ENCODE peak calls at places on chromosomes 3 and 15, in six cellular contexts. One of them, this sample, is unnamed.

GRCh38 chr3:130345487-130346079 is at the start of gene COL6A5:
- DNase-seq in CD8-positive, alpha-beta T cell: no peak
- DNase-seq in coronary artery: no peak
- DNase-seq in H9: peak; percentile 61
- DNase-seq in transverse colon: no peak
- DNase-seq in HFFc6: no peak
- DNase-seq in this sample: no peak

GRCh38 chr15:81278306-81279029 is 45.5 kb downstream of the STARD5 start:
- DNase-seq in CD8-positive, alpha-beta T cell: no peak
- DNase-seq in coronary artery: no peak
- DNase-seq in H9: peak; percentile 3
- DNase-seq in transverse colon: no peak
- DNase-seq in HFFc6: no peak
- DNase-seq in this sample: no peak

GRCh38 chr3:11050666-11051323 is 58.2 kb downstream of the SLC6A1 start:
- DNase-seq in CD8-positive, alpha-beta T cell: no peak
- DNase-seq in coronary artery: no peak
- DNase-seq in H9: no peak
- DNase-seq in transverse colon: no peak
- DNase-seq in HFFc6: no peak
- DNase-seq in this sample: no peak

GRCh38 chr3:51384145-51384729 is 854 bp upstream of the MANF start:
- DNase-seq in CD8-positive, alpha-beta T cell: no peak
- DNase-seq in coronary artery: no peak
- DNase-seq in H9: no peak
- DNase-seq in transverse colon: no peak
- DNase-seq in HFFc6: no peak
- DNase-seq in this sample: no peak

GRCh38 chr3:59318881-59319280 is 269.1 kb upstream of the CFAP20DC start:
- DNase-seq in CD8-positive, alpha-beta T cell: no peak
- DNase-seq in coronary artery: no peak
- DNase-seq in H9: no peak
- DNase-seq in transverse colon: no peak
- DNase-seq in HFFc6: no peak
- DNase-seq in this sample: no peak

GRCh38 chr15:66740802-66741201 is 38.8 kb downstream of the SMAD6 start:
- DNase-seq in CD8-positive, alpha-beta T cell: no peak
- DNase-seq in coronary artery: no peak
- DNase-seq in H9: no peak
- DNase-seq in transverse colon: peak; percentile 72
- DNase-seq in HFFc6: peak; percentile 85
- DNase-seq in this sample: no peak

GRCh38 chr3:184222521-184222920 is 6.9 kb upstream of the VWA5B2 start:
- DNase-seq in CD8-positive, alpha-beta T cell: no peak
- DNase-seq in coronary artery: no peak
- DNase-seq in H9: no peak
- DNase-seq in transverse colon: no peak
- DNase-seq in HFFc6: no peak
- DNase-seq in this sample: no peak

GRCh38 chr3:135965506-135966348 is at the start of gene PPP2R3A:
- DNase-seq in CD8-positive, alpha-beta T cell: peak; percentile 40
- DNase-seq in coronary artery: peak; percentile 96
- DNase-seq in H9: peak; percentile 95
- DNase-seq in transverse colon: peak; percentile 86
- DNase-seq in HFFc6: peak; percentile 73
- DNase-seq in this sample: no peak

GRCh38 chr3:120637836-120638559 is 41.9 kb downstream of the NDUFB4 start:
- DNase-seq in CD8-positive, alpha-beta T cell: no peak
- DNase-seq in coronary artery: no peak
- DNase-seq in H9: no peak
- DNase-seq in transverse colon: no peak
- DNase-seq in HFFc6: no peak
- DNase-seq in this sample: no peak

GRCh38 chr3:49346797-49347251 is 7.0 kb upstream of the USP4 start:
- DNase-seq in CD8-positive, alpha-beta T cell: no peak
- DNase-seq in coronary artery: no peak
- DNase-seq in H9: no peak
- DNase-seq in transverse colon: no peak
- DNase-seq in HFFc6: peak; percentile 45
- DNase-seq in this sample: no peak

GRCh38 chr3:39138804-39139415 is 14.5 kb downstream of the CSRNP1 start:
- DNase-seq in CD8-positive, alpha-beta T cell: no peak
- DNase-seq in coronary artery: peak; percentile 54
- DNase-seq in H9: peak; percentile 16
- DNase-seq in transverse colon: peak; percentile 42
- DNase-seq in HFFc6: no peak
- DNase-seq in this sample: no peak

GRCh38 chr15:66097151-66098018 is 156.2 kb downstream of the MEGF11 start:
- DNase-seq in CD8-positive, alpha-beta T cell: no peak
- DNase-seq in coronary artery: no peak
- DNase-seq in H9: no peak
- DNase-seq in transverse colon: no peak
- DNase-seq in HFFc6: no peak
- DNase-seq in this sample: no peak

GRCh38 chr3:166444336-166444735 is 607.1 kb upstream of the BCHE start:
- DNase-seq in CD8-positive, alpha-beta T cell: no peak
- DNase-seq in coronary artery: no peak
- DNase-seq in H9: no peak
- DNase-seq in transverse colon: no peak
- DNase-seq in HFFc6: no peak
- DNase-seq in this sample: no peak

GRCh38 chr3:33105341-33105943 is 8.4 kb upstream of the CRTAP start:
- DNase-seq in CD8-positive, alpha-beta T cell: no peak
- DNase-seq in coronary artery: no peak
- DNase-seq in H9: no peak
- DNase-seq in transverse colon: no peak
- DNase-seq in HFFc6: no peak
- DNase-seq in this sample: no peak

GRCh38 chr15:65791335-65792129 is 561 bp downstream of the DENND4A start:
- DNase-seq in CD8-positive, alpha-beta T cell: peak; percentile 20
- DNase-seq in coronary artery: peak; percentile 87
- DNase-seq in H9: peak; percentile 61
- DNase-seq in transverse colon: peak; percentile 67
- DNase-seq in HFFc6: peak; percentile 9
- DNase-seq in this sample: no peak

GRCh38 chr3:120126016-120126415 is 31.8 kb upstream of the GSK3B start:
- DNase-seq in CD8-positive, alpha-beta T cell: no peak
- DNase-seq in coronary artery: no peak
- DNase-seq in H9: no peak
- DNase-seq in transverse colon: no peak
- DNase-seq in HFFc6: no peak
- DNase-seq in this sample: no peak

GRCh38 chr15:44882499-44882968 is 74.0 kb upstream of the TERB2 start:
- DNase-seq in CD8-positive, alpha-beta T cell: no peak
- DNase-seq in coronary artery: no peak
- DNase-seq in H9: no peak
- DNase-seq in transverse colon: no peak
- DNase-seq in HFFc6: no peak
- DNase-seq in this sample: peak; percentile 78

GRCh38 chr15:67154249-67154648 is 88.8 kb downstream of the SMAD3 start:
- DNase-seq in CD8-positive, alpha-beta T cell: no peak
- DNase-seq in coronary artery: no peak
- DNase-seq in H9: no peak
- DNase-seq in transverse colon: no peak
- DNase-seq in HFFc6: no peak
- DNase-seq in this sample: no peak

GRCh38 chr3:115321396-115321795 is 174.3 kb upstream of the ZBTB20 start:
- DNase-seq in CD8-positive, alpha-beta T cell: no peak
- DNase-seq in coronary artery: no peak
- DNase-seq in H9: no peak
- DNase-seq in transverse colon: no peak
- DNase-seq in HFFc6: peak; percentile 19
- DNase-seq in this sample: peak; percentile 5

GRCh38 chr3:43533009-43533408 is 88.8 kb downstream of the ANO10 start:
- DNase-seq in CD8-positive, alpha-beta T cell: no peak
- DNase-seq in coronary artery: no peak
- DNase-seq in H9: no peak
- DNase-seq in transverse colon: no peak
- DNase-seq in HFFc6: no peak
- DNase-seq in this sample: no peak

GRCh38 chr3:134351421-134351820 is 22.8 kb downstream of the AMOTL2 start:
- DNase-seq in CD8-positive, alpha-beta T cell: no peak
- DNase-seq in coronary artery: no peak
- DNase-seq in H9: no peak
- DNase-seq in transverse colon: no peak
- DNase-seq in HFFc6: peak; percentile 11
- DNase-seq in this sample: no peak

GRCh38 chr3:150216041-150216811 is 191.9 kb upstream of the TSC22D2 start:
- DNase-seq in CD8-positive, alpha-beta T cell: no peak
- DNase-seq in coronary artery: peak; percentile 84
- DNase-seq in H9: no peak
- DNase-seq in transverse colon: no peak
- DNase-seq in HFFc6: no peak
- DNase-seq in this sample: no peak

GRCh38 chr15:99574502-99574901 is 8.7 kb downstream of the MEF2A start:
- DNase-seq in CD8-positive, alpha-beta T cell: no peak
- DNase-seq in coronary artery: no peak
- DNase-seq in H9: no peak
- DNase-seq in transverse colon: no peak
- DNase-seq in HFFc6: no peak
- DNase-seq in this sample: no peak

DNA sequence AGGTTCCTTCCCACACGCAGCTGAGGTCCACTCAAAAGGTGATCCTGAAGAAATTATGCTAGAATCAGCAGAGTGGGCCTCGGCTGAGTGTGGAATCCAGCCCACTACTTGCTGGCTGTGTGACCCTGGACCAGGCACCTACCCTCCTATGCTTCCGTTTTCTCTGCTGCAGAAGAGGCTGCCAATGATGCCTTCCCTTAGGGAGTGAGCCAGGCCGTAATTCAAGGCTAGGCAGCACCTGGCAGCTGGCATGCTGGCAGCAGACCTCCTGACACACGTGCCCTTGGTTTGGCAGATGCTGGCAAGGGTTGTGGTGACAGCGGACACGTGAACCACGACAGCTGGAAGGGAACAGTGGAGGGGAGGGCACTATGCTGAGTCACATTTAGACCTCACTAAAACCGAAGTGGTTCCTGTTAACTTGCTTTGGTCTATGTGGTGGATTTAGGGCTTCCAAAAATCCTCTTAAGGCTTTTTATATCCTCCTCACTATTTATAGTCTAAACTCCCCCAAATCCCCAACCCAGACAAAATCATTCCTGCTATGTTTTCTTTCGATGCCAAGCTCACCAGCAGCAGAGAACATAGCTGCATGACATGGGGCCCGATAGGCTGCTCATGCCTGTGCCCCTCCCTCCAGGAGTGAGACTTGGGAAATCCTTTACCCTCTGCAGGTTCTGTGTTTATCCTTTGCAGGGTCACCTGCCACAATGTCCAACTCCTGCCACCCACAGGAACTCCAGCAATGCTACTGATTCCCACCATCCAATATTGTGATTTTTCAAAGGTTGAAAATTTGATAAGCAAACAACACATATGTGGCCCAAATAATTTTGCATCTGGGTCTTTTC is 10.6 kb upstream of the PCSK6 start:
- DNase-seq in CD8-positive, alpha-beta T cell: no peak
- DNase-seq in coronary artery: no peak
- DNase-seq in H9: no peak
- DNase-seq in transverse colon: peak; percentile 68
- DNase-seq in HFFc6: no peak
- DNase-seq in this sample: no peak
- TF ChIP-seq CTCF in CD8-positive, alpha-beta T cell: no peak
- TF ChIP-seq CTCF in coronary artery: no peak
- TF ChIP-seq CTCF in H9: no peak
- TF ChIP-seq CTCF in transverse colon: no peak
- TF ChIP-seq CTCF in HFFc6: no peak
- TF ChIP-seq CTCF in this sample: no peak

GRCh38 chr3:147372525-147373027 is 33.8 kb downstream of the ZIC4 start:
- DNase-seq in CD8-positive, alpha-beta T cell: no peak
- DNase-seq in coronary artery: no peak
- DNase-seq in H9: no peak
- DNase-seq in transverse colon: no peak
- DNase-seq in HFFc6: no peak
- DNase-seq in this sample: no peak
- TF ChIP-seq CTCF in CD8-positive, alpha-beta T cell: no peak
- TF ChIP-seq CTCF in coronary artery: no peak
- TF ChIP-seq CTCF in H9: no peak
- TF ChIP-seq CTCF in transverse colon: no peak
- TF ChIP-seq CTCF in HFFc6: no peak
- TF ChIP-seq CTCF in this sample: no peak

GRCh38 chr3:98602078-98602678 is 8.8 kb upstream of the CPOX start:
- DNase-seq in CD8-positive, alpha-beta T cell: no peak
- DNase-seq in coronary artery: no peak
- DNase-seq in H9: peak; percentile 37
- DNase-seq in transverse colon: no peak
- DNase-seq in HFFc6: peak; percentile 65
- DNase-seq in this sample: no peak
- TF ChIP-seq CTCF in CD8-positive, alpha-beta T cell: peak; percentile 72
- TF ChIP-seq CTCF in coronary artery: no peak
- TF ChIP-seq CTCF in H9: peak; percentile 82
- TF ChIP-seq CTCF in transverse colon: peak; percentile 49
- TF ChIP-seq CTCF in HFFc6: peak; percentile 86
- TF ChIP-seq CTCF in this sample: peak; percentile 67

DNA sequence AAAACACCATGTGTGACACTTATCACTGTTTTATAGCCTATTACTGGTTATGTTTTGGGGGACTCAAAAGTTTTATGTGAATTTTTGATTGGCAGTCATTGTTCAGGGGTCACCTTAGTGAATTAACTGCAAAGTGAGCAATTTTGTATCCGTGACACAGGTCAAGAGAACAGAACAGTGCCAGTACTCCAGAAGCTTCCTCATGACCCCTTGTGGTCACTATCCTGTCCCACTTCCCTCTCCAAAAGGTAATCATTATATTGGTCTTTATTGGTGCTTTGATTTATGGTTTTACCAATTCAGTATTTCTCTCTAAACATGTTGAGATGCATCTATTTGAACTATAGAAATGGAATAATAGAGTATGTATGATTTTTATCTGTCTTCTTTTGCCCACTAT is 107.1 kb downstream of the STT3B start:
- DNase-seq in CD8-positive, alpha-beta T cell: no peak
- DNase-seq in coronary artery: no peak
- DNase-seq in H9: no peak
- DNase-seq in transverse colon: no peak
- DNase-seq in HFFc6: no peak
- DNase-seq in this sample: no peak
- TF ChIP-seq CTCF in CD8-positive, alpha-beta T cell: no peak
- TF ChIP-seq CTCF in coronary artery: no peak
- TF ChIP-seq CTCF in H9: peak; percentile 59
- TF ChIP-seq CTCF in transverse colon: no peak
- TF ChIP-seq CTCF in HFFc6: peak; percentile 27
- TF ChIP-seq CTCF in this sample: no peak

DNA sequence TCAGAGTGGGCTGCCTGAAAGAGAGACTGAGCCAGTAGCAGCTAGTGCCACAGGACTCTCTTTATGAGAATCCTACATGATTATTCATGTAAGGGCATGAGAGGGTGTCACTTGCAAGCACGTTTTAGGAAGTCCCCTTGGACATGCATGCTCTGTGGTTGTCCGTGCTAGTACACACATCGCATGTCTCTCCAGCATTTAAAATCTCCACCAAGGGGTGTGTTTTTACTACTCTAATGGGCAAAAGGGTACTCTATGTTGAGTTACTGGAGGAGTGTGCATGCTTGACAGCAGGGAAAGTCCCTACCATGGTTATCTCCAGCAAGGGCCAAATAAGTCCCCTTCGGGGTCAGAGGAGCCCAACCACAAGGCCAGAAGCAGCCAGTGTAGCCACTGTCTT is 70.7 kb downstream of the DCLK3 start:
- DNase-seq in CD8-positive, alpha-beta T cell: no peak
- DNase-seq in coronary artery: no peak
- DNase-seq in H9: no peak
- DNase-seq in transverse colon: no peak
- DNase-seq in HFFc6: no peak
- DNase-seq in this sample: no peak
- TF ChIP-seq CTCF in CD8-positive, alpha-beta T cell: no peak
- TF ChIP-seq CTCF in coronary artery: no peak
- TF ChIP-seq CTCF in H9: no peak
- TF ChIP-seq CTCF in transverse colon: no peak
- TF ChIP-seq CTCF in HFFc6: no peak
- TF ChIP-seq CTCF in this sample: no peak

GRCh38 chr3:79685108-79685507 is 82.7 kb downstream of the ROBO1 start:
- DNase-seq in CD8-positive, alpha-beta T cell: no peak
- DNase-seq in coronary artery: no peak
- DNase-seq in H9: no peak
- DNase-seq in transverse colon: no peak
- DNase-seq in HFFc6: no peak
- DNase-seq in this sample: no peak
- TF ChIP-seq CTCF in CD8-positive, alpha-beta T cell: no peak
- TF ChIP-seq CTCF in coronary artery: no peak
- TF ChIP-seq CTCF in H9: no peak
- TF ChIP-seq CTCF in transverse colon: no peak
- TF ChIP-seq CTCF in HFFc6: no peak
- TF ChIP-seq CTCF in this sample: no peak